ENCODE peak calls at places on chromosomes 12 and 14, in four cellular contexts. One of them, this sample, is unnamed.

GRCh38 chr14:74712499-74713394 is at the start of the genes AREL1 and FCF1:
- DNase-seq in PC-3: peak
- DNase-seq in SK-N-SH: peak
- DNase-seq in astrocyte: peak
- DNase-seq in this sample: peak

GRCh38 chr14:100608064-100608463 is 20.8 kb upstream of the BEGAIN start:
- DNase-seq in PC-3: no peak
- DNase-seq in SK-N-SH: peak
- DNase-seq in astrocyte: no peak
- DNase-seq in this sample: no peak

GRCh38 chr12:75814856-75815754 is 216.5 kb downstream of the PHLDA1 start:
- DNase-seq in PC-3: peak
- DNase-seq in SK-N-SH: peak
- DNase-seq in astrocyte: peak
- DNase-seq in this sample: no peak

GRCh38 chr12:103558879-103559278 is 28.2 kb upstream of the STAB2 start:
- DNase-seq in PC-3: peak
- DNase-seq in SK-N-SH: no peak
- DNase-seq in astrocyte: no peak
- DNase-seq in this sample: no peak

GRCh38 chr14:91897121-91897701 is 29.9 kb upstream of the TC2N start:
- DNase-seq in PC-3: peak
- DNase-seq in SK-N-SH: no peak
- DNase-seq in astrocyte: peak
- DNase-seq in this sample: no peak

GRCh38 chr12:68080577-68080976 is 79.0 kb downstream of the IFNG start:
- DNase-seq in PC-3: no peak
- DNase-seq in SK-N-SH: no peak
- DNase-seq in astrocyte: no peak
- DNase-seq in this sample: peak

GRCh38 chr12:90790747-90791146 is 164.2 kb downstream of the CCER1 start:
- DNase-seq in PC-3: no peak
- DNase-seq in SK-N-SH: peak
- DNase-seq in astrocyte: no peak
- DNase-seq in this sample: no peak

GRCh38 chr12:111578276-111578970 is 20.7 kb downstream of the ATXN2 start:
- DNase-seq in PC-3: peak
- DNase-seq in SK-N-SH: no peak
- DNase-seq in astrocyte: peak
- DNase-seq in this sample: no peak

GRCh38 chr12:122022393-122023338 is 982 bp downstream of the BCL7A start:
- DNase-seq in PC-3: peak
- DNase-seq in SK-N-SH: peak
- DNase-seq in astrocyte: no peak
- DNase-seq in this sample: peak

GRCh38 chr12:122849352-122850047 is 14.2 kb downstream of the HIP1R start:
- DNase-seq in PC-3: no peak
- DNase-seq in SK-N-SH: no peak
- DNase-seq in astrocyte: no peak
- DNase-seq in this sample: no peak

GRCh38 chr14:20412876-20413784 is at the start of gene TEP1:
- DNase-seq in PC-3: peak
- DNase-seq in SK-N-SH: peak
- DNase-seq in astrocyte: peak
- DNase-seq in this sample: peak

GRCh38 chr12:120830052-120830940 is 73.9 kb downstream of the SPPL3 start:
- DNase-seq in PC-3: no peak
- DNase-seq in SK-N-SH: peak
- DNase-seq in astrocyte: no peak
- DNase-seq in this sample: no peak

GRCh38 chr14:51189600-51190376 is 50.3 kb upstream of the TMX1 start:
- DNase-seq in PC-3: peak
- DNase-seq in SK-N-SH: no peak
- DNase-seq in astrocyte: no peak
- DNase-seq in this sample: no peak

GRCh38 chr14:59190372-59190771 is 1.9 kb downstream of the DAAM1 start:
- DNase-seq in PC-3: peak
- DNase-seq in SK-N-SH: peak
- DNase-seq in astrocyte: no peak
- DNase-seq in this sample: peak

GRCh38 chr12:100061814-100062213 is 77.1 kb upstream of the ANKS1B start:
- DNase-seq in PC-3: no peak
- DNase-seq in SK-N-SH: no peak
- DNase-seq in astrocyte: peak
- DNase-seq in this sample: no peak

GRCh38 chr12:91326043-91327027 is 143.7 kb upstream of the DCN start:
- DNase-seq in PC-3: peak
- DNase-seq in SK-N-SH: peak
- DNase-seq in astrocyte: peak
- DNase-seq in this sample: peak

GRCh38 chr12:56130876-56131275 is 2.8 kb downstream of the ESYT1 start:
- DNase-seq in PC-3: no peak
- DNase-seq in SK-N-SH: no peak
- DNase-seq in astrocyte: no peak
- DNase-seq in this sample: no peak

GRCh38 chr14:101962503-101962874 is 1.9 kb upstream of the DYNC1H1 start:
- DNase-seq in PC-3: peak
- DNase-seq in SK-N-SH: peak
- DNase-seq in astrocyte: peak
- DNase-seq in this sample: no peak

GRCh38 chr12:25242981-25243764 is 7.6 kb downstream of the KRAS start:
- DNase-seq in PC-3: no peak
- DNase-seq in SK-N-SH: no peak
- DNase-seq in astrocyte: peak
- DNase-seq in this sample: no peak

GRCh38 chr14:52268191-52269061 is 928 bp downstream of the PTGDR start:
- DNase-seq in PC-3: no peak
- DNase-seq in SK-N-SH: peak
- DNase-seq in astrocyte: peak
- DNase-seq in this sample: peak

GRCh38 chr14:73245401-73246325 is 8.4 kb downstream of the PAPLN start:
- DNase-seq in PC-3: no peak
- DNase-seq in SK-N-SH: peak
- DNase-seq in astrocyte: no peak
- DNase-seq in this sample: peak

GRCh38 chr12:108515916-108516315 is 839 bp downstream of the FICD start:
- DNase-seq in PC-3: peak
- DNase-seq in SK-N-SH: no peak
- DNase-seq in astrocyte: no peak
- DNase-seq in this sample: no peak

GRCh38 chr14:77579065-77579464 is 37.4 kb downstream of the SPTLC2 start:
- DNase-seq in PC-3: no peak
- DNase-seq in SK-N-SH: no peak
- DNase-seq in astrocyte: no peak
- DNase-seq in this sample: no peak

GRCh38 chr12:57522887-57523705 is 472 bp downstream of the MBD6 start:
- DNase-seq in PC-3: peak
- DNase-seq in SK-N-SH: no peak
- DNase-seq in astrocyte: peak
- DNase-seq in this sample: no peak

GRCh38 chr14:100774164-100774537 is 47.5 kb downstream of the DLK1 start:
- DNase-seq in PC-3: no peak
- DNase-seq in SK-N-SH: no peak
- DNase-seq in astrocyte: no peak
- DNase-seq in this sample: no peak

GRCh38 chr14:63654346-63654745 is 12.7 kb upstream of the WDR89 start:
- DNase-seq in PC-3: no peak
- DNase-seq in SK-N-SH: no peak
- DNase-seq in astrocyte: peak
- DNase-seq in this sample: no peak

GRCh38 chr14:75459099-75459741 is 31.4 kb downstream of the JDP2 start:
- DNase-seq in PC-3: no peak
- DNase-seq in SK-N-SH: no peak
- DNase-seq in astrocyte: no peak
- DNase-seq in this sample: no peak

GRCh38 chr14:76995279-76996035 is 33.1 kb downstream of the IRF2BPL start:
- DNase-seq in PC-3: no peak
- DNase-seq in SK-N-SH: no peak
- DNase-seq in astrocyte: no peak
- DNase-seq in this sample: no peak

GRCh38 chr12:111557271-111558106 is 41.6 kb downstream of the ATXN2 start:
- DNase-seq in PC-3: peak
- DNase-seq in SK-N-SH: no peak
- DNase-seq in astrocyte: peak
- DNase-seq in this sample: no peak

GRCh38 chr12:22029491-22029890 is 16.5 kb upstream of the CMAS start:
- DNase-seq in PC-3: no peak
- DNase-seq in SK-N-SH: no peak
- DNase-seq in astrocyte: no peak
- DNase-seq in this sample: no peak

GRCh38 chr12:53805067-53805466 is 53.3 kb upstream of the CISTR start:
- DNase-seq in PC-3: peak
- DNase-seq in SK-N-SH: no peak
- DNase-seq in astrocyte: no peak
- DNase-seq in this sample: no peak

GRCh38 chr14:33057585-33057984 is 118.9 kb downstream of the NPAS3 start:
- DNase-seq in PC-3: peak
- DNase-seq in SK-N-SH: no peak
- DNase-seq in astrocyte: no peak
- DNase-seq in this sample: no peak

GRCh38 chr14:62101189-62101588 is 339.0 kb downstream of the SNAPC1 start:
- DNase-seq in PC-3: no peak
- DNase-seq in SK-N-SH: no peak
- DNase-seq in astrocyte: no peak
- DNase-seq in this sample: no peak

GRCh38 chr12:86931714-86932113 is 675.5 kb upstream of the MGAT4C start:
- DNase-seq in PC-3: no peak
- DNase-seq in SK-N-SH: no peak
- DNase-seq in astrocyte: no peak
- DNase-seq in this sample: no peak

GRCh38 chr14:104290058-104290667 is 151.8 kb downstream of the KIF26A start:
- DNase-seq in PC-3: no peak
- DNase-seq in SK-N-SH: peak
- DNase-seq in astrocyte: no peak
- DNase-seq in this sample: no peak

GRCh38 chr12:132326646-132327045 is 2.7 kb downstream of the GALNT9 start:
- DNase-seq in PC-3: no peak
- DNase-seq in SK-N-SH: no peak
- DNase-seq in astrocyte: no peak
- DNase-seq in this sample: no peak
- H3K9ac ChIP-seq in PC-3: no peak
- H3K9ac ChIP-seq in SK-N-SH: no peak
- H3K9ac ChIP-seq in astrocyte: peak
- H3K9ac ChIP-seq in this sample: no peak

DNA sequence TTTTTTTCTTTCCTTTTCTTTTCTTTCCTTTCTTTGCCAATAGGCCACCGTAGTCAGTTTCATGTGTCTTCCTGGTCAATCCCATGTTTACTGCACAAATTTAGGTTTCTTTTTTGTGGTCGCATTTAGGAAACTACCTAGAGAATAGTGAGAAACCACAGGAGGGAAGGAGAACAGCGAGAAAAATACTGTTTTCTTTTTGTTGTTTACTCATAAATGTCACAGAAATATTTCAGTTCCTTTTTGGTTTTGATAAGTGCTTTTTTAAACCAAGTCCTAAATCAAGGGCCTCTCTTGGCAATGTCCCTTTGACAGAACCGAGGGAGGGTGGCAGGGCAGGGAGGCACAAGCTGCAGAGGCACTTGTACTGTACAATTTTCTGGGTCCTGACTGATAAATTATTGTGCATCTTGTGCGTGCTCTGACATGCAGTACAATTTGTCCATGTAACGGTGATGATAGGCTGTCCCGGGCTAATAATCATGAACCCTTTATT is 326.1 kb downstream of the CACNA1C start:
- DNase-seq in PC-3: no peak
- DNase-seq in SK-N-SH: no peak
- DNase-seq in astrocyte: no peak
- DNase-seq in this sample: no peak
- H3K4me2 ChIP-seq in PC-3: no peak
- H3K4me2 ChIP-seq in SK-N-SH: no peak
- H3K4me2 ChIP-seq in astrocyte: no peak
- H3K4me2 ChIP-seq in this sample: no peak

GRCh38 chr12:62701492-62701891 is 233.5 kb downstream of the PPM1H start:
- DNase-seq in PC-3: no peak
- DNase-seq in SK-N-SH: no peak
- DNase-seq in astrocyte: no peak
- DNase-seq in this sample: no peak

GRCh38 chr12:62697893-62698292 is 231.3 kb downstream of the MON2 start:
- DNase-seq in PC-3: no peak
- DNase-seq in SK-N-SH: no peak
- DNase-seq in astrocyte: no peak
- DNase-seq in this sample: no peak

GRCh38 chr12:62698701-62699101 is 232.1 kb downstream of the MON2 start:
- DNase-seq in PC-3: peak
- DNase-seq in SK-N-SH: no peak
- DNase-seq in astrocyte: peak
- DNase-seq in this sample: no peak

GRCh38 chr12:62700091-62700490 is 233.5 kb downstream of the MON2 start:
- DNase-seq in PC-3: no peak
- DNase-seq in SK-N-SH: no peak
- DNase-seq in astrocyte: no peak
- DNase-seq in this sample: no peak

GRCh38 chr12:62703011-62703380 is 232.0 kb downstream of the PPM1H start:
- DNase-seq in PC-3: peak
- DNase-seq in SK-N-SH: no peak
- DNase-seq in astrocyte: peak
- DNase-seq in this sample: no peak
- H3K9ac ChIP-seq in PC-3: peak
- H3K9ac ChIP-seq in SK-N-SH: peak
- H3K9ac ChIP-seq in astrocyte: peak
- H3K9ac ChIP-seq in this sample: no peak

GRCh38 chr12:3490848-3491382 is at the start of gene PRMT8:
- DNase-seq in PC-3: no peak
- DNase-seq in SK-N-SH: peak
- DNase-seq in astrocyte: no peak
- DNase-seq in this sample: peak
- H3K4me2 ChIP-seq in PC-3: no peak
- H3K4me2 ChIP-seq in SK-N-SH: peak
- H3K4me2 ChIP-seq in astrocyte: peak
- H3K4me2 ChIP-seq in this sample: peak

GRCh38 chr12:50928392-50928791 is 24.0 kb upstream of the HIGD1C start:
- DNase-seq in PC-3: no peak
- DNase-seq in SK-N-SH: no peak
- DNase-seq in astrocyte: no peak
- DNase-seq in this sample: no peak
- H3K9ac ChIP-seq in PC-3: no peak
- H3K9ac ChIP-seq in SK-N-SH: no peak
- H3K9ac ChIP-seq in astrocyte: no peak
- H3K9ac ChIP-seq in this sample: no peak

GRCh38 chr14:96673706-96674105 is 123.5 kb upstream of the VRK1 start:
- DNase-seq in PC-3: no peak
- DNase-seq in SK-N-SH: no peak
- DNase-seq in astrocyte: no peak
- DNase-seq in this sample: no peak

GRCh38 chr14:96676161-96676560 is 121.0 kb upstream of the VRK1 start:
- DNase-seq in PC-3: peak
- DNase-seq in SK-N-SH: no peak
- DNase-seq in astrocyte: peak
- DNase-seq in this sample: no peak

GRCh38 chr14:96670391-96670790 is 126.8 kb upstream of the VRK1 start:
- DNase-seq in PC-3: no peak
- DNase-seq in SK-N-SH: no peak
- DNase-seq in astrocyte: no peak
- DNase-seq in this sample: no peak

GRCh38 chr14:96671218-96671617 is 126.0 kb upstream of the VRK1 start:
- DNase-seq in PC-3: no peak
- DNase-seq in SK-N-SH: no peak
- DNase-seq in astrocyte: no peak
- DNase-seq in this sample: no peak

GRCh38 chr14:96674121-96674520 is 123.1 kb upstream of the VRK1 start:
- DNase-seq in PC-3: no peak
- DNase-seq in SK-N-SH: no peak
- DNase-seq in astrocyte: no peak
- DNase-seq in this sample: no peak
- H3K4me2 ChIP-seq in PC-3: no peak
- H3K4me2 ChIP-seq in SK-N-SH: no peak
- H3K4me2 ChIP-seq in astrocyte: no peak
- H3K4me2 ChIP-seq in this sample: no peak